ENCODE peak calls at places on chromosomes 3 and 15, in eight cellular contexts. F is heart right ventricle; C is spleen; Y is GM23248; M is CD4-positive, alpha-beta memory T cell; P is H9; J is brain microvascular endothelial cell; A is esophagus squamous epithelium. L is an unnamed sample. For H3K27me3, the result is how much of the 10 kb centered on the place peaks cover.

GRCh38 chr3:64691051-64691450 is 3.3 kb upstream of the ADAMTS9 start:
- DNase-seq in Y (peak), M (no peak), F (no peak), P (no peak), J (no peak), A (no peak), C (no peak), L (no peak)

GRCh38 chr3:99662838-99663570 is 24.6 kb downstream of the COL8A1 start:
- DNase-seq in Y (no peak), A (no peak), C (no peak), J (no peak), P (peak), M (no peak), F (no peak), L (no peak)

GRCh38 chr15:88152672-88153071 is 103.9 kb downstream of the NTRK3 start:
- DNase-seq in A (no peak), M (no peak), F (no peak), Y (no peak), P (no peak), C (no peak), J (no peak), L (no peak)

GRCh38 chr15:66841953-66842681 is 140.1 kb downstream of the SMAD6 start:
- DNase-seq in Y (peak), A (peak), M (no peak), J (peak), F (peak), P (no peak), C (peak), L (peak)

GRCh38 chr3:190519886-190520285 is 6.0 kb downstream of the IL1RAP start:
- DNase-seq in Y (peak), A (no peak), P (no peak), J (no peak), M (no peak), F (no peak), C (no peak), L (no peak)

GRCh38 chr3:41650406-41650805 is 311.5 kb downstream of the ULK4 start:
- DNase-seq in C (no peak), J (no peak), P (no peak), M (no peak), F (peak), A (no peak), Y (no peak), L (no peak)

GRCh38 chr3:354433-354832 is 157.9 kb downstream of the CHL1 start:
- DNase-seq in A (no peak), J (peak), M (peak), Y (peak), P (peak), C (no peak), F (no peak), L (no peak)

GRCh38 chr3:189629803-189630455 is 1.3 kb upstream of the TP63 start:
- DNase-seq in M (no peak), P (no peak), J (no peak), F (peak), A (no peak), C (no peak), Y (peak), L (peak)

GRCh38 chr3:136740351-136740957 is 11.7 kb downstream of the STAG1 start:
- DNase-seq in F (no peak), C (no peak), Y (no peak), A (no peak), J (no peak), P (no peak), M (no peak), L (no peak)

GRCh38 chr3:158058775-158059174 is 47.4 kb downstream of the SHOX2 start:
- DNase-seq in A (no peak), M (no peak), Y (no peak), J (no peak), F (no peak), C (no peak), P (no peak), L (no peak)

GRCh38 chr3:38039899-38040261 is 872 bp downstream of the DLEC1 start:
- DNase-seq in Y (peak), F (peak), A (peak), P (peak), C (peak), J (peak), M (peak), L (peak)

GRCh38 chr15:52183562-52184173 is 7.5 kb downstream of the GNB5 start:
- DNase-seq in F (no peak), A (no peak), M (no peak), Y (peak), P (no peak), J (peak), C (no peak), L (no peak)

GRCh38 chr15:48653216-48653615 is 7.7 kb upstream of the FBN1 start:
- DNase-seq in A (no peak), P (no peak), J (no peak), C (no peak), F (no peak), Y (no peak), M (no peak), L (no peak)

GRCh38 chr15:74995182-74995778 is at the start of gene SCAMP5:
- DNase-seq in C (peak), A (peak), Y (peak), J (peak), F (peak), P (peak), M (peak), L (peak)

GRCh38 chr15:74994236-74994635 is 1.1 kb upstream of the SCAMP5 start:
- DNase-seq in A (no peak), J (no peak), Y (no peak), P (no peak), F (no peak), M (no peak), C (peak), L (no peak)

GRCh38 chr15:74995779-74996765 is 709 bp downstream of the SCAMP5 start:
- DNase-seq in J (no peak), Y (peak), P (peak), A (no peak), C (peak), F (no peak), M (no peak), L (no peak)

GRCh38 chr15:74994685-74995084 is 678 bp upstream of the SCAMP5 start:
- DNase-seq in M (no peak), F (no peak), C (no peak), P (no peak), A (no peak), J (no peak), Y (no peak), L (no peak)

GRCh38 chr15:74997161-74997942 is 2.0 kb downstream of the SCAMP5 start:
- DNase-seq in C (peak), J (no peak), Y (no peak), M (no peak), F (no peak), A (no peak), P (no peak), L (no peak)
- H3K27me3 ChIP-seq in C (half or more), J (under half), Y (under half), M (under half), F (under half), A (under half), P (under half), L (under half)

DNA sequence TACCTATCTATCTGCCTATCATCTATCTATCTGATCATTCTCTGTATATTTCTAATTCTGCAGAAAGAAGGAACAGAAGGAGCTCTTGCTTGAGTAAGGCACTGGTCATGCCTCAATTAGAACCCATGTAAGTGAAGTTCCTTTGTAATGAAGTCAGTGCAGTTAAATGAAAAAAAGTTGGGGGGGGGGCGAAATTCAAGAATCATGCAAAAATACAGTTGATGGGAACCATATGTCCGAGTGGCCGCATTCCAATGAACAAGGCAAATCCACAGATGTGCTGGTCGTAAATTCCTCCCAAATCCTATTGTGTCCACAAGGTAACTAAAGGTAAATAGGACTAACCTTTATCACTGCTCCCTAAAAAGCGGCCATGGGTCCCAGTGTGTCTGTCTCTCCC is 56.5 kb upstream of the EPHB3 start:
- DNase-seq in P (no peak), Y (peak), J (no peak), C (no peak), M (no peak), F (no peak), A (no peak), L (no peak)
- H3K27me3 ChIP-seq in P (under half), Y (under half), J (under half), C (under half), M (under half), F (under half), A (half or more), L (under half)

GRCh38 chr3:186922790-186923189 is 7.5 kb upstream of the ST6GAL1 start:
- DNase-seq in J (no peak), F (no peak), M (no peak), Y (no peak), P (no peak), C (no peak), A (no peak), L (no peak)

GRCh38 chr3:186921578-186921977 is 8.7 kb upstream of the ST6GAL1 start:
- DNase-seq in P (no peak), F (no peak), Y (no peak), C (no peak), M (no peak), A (no peak), J (no peak), L (no peak)

GRCh38 chr3:186920301-186920700 is 10.0 kb upstream of the ST6GAL1 start:
- DNase-seq in Y (no peak), F (no peak), M (no peak), C (no peak), J (no peak), A (no peak), P (no peak), L (no peak)

GRCh38 chr3:186923241-186923640 is 7.1 kb upstream of the ST6GAL1 start:
- DNase-seq in Y (no peak), J (no peak), P (no peak), F (no peak), A (no peak), C (no peak), M (no peak), L (no peak)

GRCh38 chr3:186922224-186922623 is 8.1 kb upstream of the ST6GAL1 start:
- DNase-seq in P (no peak), Y (no peak), A (no peak), C (no peak), F (no peak), M (no peak), J (no peak), L (no peak)
- H3K27me3 ChIP-seq in P (under half), Y (under half), A (half or more), C (under half), F (under half), M (under half), J (under half), L (under half)

GRCh38 chr3:133940536-133940935 is 44.9 kb upstream of the RAB6B start:
- DNase-seq in J (no peak), A (no peak), M (no peak), P (peak), C (peak), F (no peak), Y (no peak), L (no peak)

GRCh38 chr3:133937061-133937686 is 41.5 kb upstream of the RAB6B start:
- DNase-seq in M (no peak), F (no peak), Y (no peak), P (peak), A (no peak), C (peak), J (no peak), L (no peak)

GRCh38 chr3:133937756-133938601 is 42.3 kb upstream of the RAB6B start:
- DNase-seq in F (no peak), P (peak), Y (peak), A (no peak), J (no peak), C (peak), M (no peak), L (no peak)

GRCh38 chr3:133939496-133939835 is 43.8 kb upstream of the RAB6B start:
- DNase-seq in C (peak), F (no peak), A (no peak), P (peak), Y (no peak), M (no peak), J (no peak), L (no peak)

GRCh38 chr3:133938770-133939495 is 43.3 kb upstream of the RAB6B start:
- DNase-seq in C (peak), P (peak), F (no peak), A (no peak), J (no peak), M (no peak), Y (peak), L (no peak)
- H3K27me3 ChIP-seq in C (under half), P (under half), F (under half), A (under half), J (under half), M (under half), Y (under half), L (under half)

GRCh38 chr3:127822836-127823589 is 698 bp upstream of the MGLL start:
- DNase-seq in M (no peak), P (no peak), J (no peak), A (no peak), F (peak), Y (peak), C (peak), L (peak)

GRCh38 chr3:127820871-127821853 is 1.2 kb downstream of the MGLL start:
- DNase-seq in A (no peak), J (no peak), Y (peak), F (no peak), P (no peak), C (peak), M (no peak), L (no peak)

GRCh38 chr3:127820221-127820870 is 2.0 kb downstream of the MGLL start:
- DNase-seq in J (no peak), Y (peak), A (no peak), P (no peak), C (no peak), M (no peak), F (no peak), L (peak)

GRCh38 chr3:127823590-127823857 is 1.2 kb upstream of the MGLL start:
- DNase-seq in J (no peak), F (no peak), C (no peak), P (no peak), Y (no peak), A (no peak), M (no peak), L (no peak)

DNA sequence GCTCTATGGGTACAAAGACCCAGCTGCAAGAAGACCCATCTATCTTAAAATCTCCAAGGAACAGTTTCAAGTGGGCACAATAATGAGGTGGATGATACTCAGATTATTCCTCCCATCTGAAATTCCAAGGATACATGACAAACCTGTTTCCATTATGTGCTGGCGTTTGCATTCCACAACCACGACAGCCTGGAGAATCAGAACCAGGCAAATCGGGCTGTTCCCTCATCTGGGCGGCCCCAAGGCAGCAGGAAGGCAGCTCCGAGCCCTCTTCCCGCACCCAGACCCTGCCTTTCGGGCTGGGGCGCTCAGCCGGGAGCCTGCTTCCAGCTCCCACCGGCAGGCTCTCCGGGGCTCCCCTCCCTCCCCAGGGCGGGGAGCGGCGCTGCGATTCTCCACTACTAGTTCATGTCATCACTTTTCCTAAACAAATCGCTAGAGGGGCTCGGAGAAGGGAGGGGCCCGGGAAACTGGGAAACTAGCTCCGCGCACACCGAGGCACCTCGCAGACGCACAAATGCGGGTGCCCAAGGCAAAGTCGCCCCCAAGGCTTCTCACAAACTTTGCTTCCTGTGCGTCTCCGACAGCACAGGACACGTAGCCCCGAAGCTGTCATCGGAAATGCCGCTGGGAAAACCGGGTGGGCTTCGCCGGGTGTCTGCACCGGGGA is at the start of gene MGLL:
- DNase-seq in P (no peak), M (no peak), J (peak), F (peak), C (peak), A (no peak), Y (peak), L (no peak)
- H3K27me3 ChIP-seq in P (under half), M (under half), J (under half), F (under half), C (under half), A (under half), Y (under half), L (under half)

DNA sequence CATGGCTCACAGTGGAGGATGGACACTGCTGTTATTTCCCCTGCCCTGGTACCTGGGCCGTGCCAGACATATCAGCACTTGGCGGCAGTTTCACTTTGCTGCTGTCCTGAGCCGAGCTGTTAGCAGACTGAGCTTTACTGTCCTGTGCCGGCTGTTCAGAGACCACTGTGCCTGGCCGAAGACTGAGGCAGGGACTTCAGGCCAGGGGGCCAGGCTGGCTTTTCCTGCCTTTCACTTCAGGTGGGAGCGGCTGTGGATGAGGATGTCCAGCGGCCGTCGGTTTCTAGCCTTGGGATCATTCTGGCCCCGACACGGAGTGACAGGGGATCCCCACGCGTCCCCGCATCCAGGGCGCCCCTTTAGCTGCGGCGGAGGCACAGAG is 1.0 kb downstream of the ATP10A start:
- DNase-seq in C (no peak), J (no peak), F (no peak), A (no peak), Y (peak), P (peak), M (no peak), L (no peak)
- H3K27me3 ChIP-seq in C (half or more), J (under half), F (half or more), A (under half), Y (under half), P (under half), M (under half), L (under half)

GRCh38 chr15:84909782-84910181 is 25.3 kb downstream of the SLC28A1 start:
- DNase-seq in F (no peak), C (no peak), M (no peak), P (no peak), A (no peak), Y (no peak), J (no peak), L (no peak)

GRCh38 chr15:84905016-84905916 is 20.8 kb downstream of the SLC28A1 start:
- DNase-seq in P (no peak), J (no peak), F (no peak), C (no peak), M (no peak), A (no peak), Y (no peak), L (no peak)

GRCh38 chr15:84908564-84908963 is 24.1 kb downstream of the SLC28A1 start:
- DNase-seq in M (no peak), C (no peak), J (no peak), A (no peak), Y (no peak), P (no peak), F (no peak), L (no peak)

GRCh38 chr15:84909029-84909428 is 24.6 kb downstream of the SLC28A1 start:
- DNase-seq in F (no peak), M (no peak), P (no peak), C (no peak), Y (no peak), A (no peak), J (no peak), L (no peak)

DNA sequence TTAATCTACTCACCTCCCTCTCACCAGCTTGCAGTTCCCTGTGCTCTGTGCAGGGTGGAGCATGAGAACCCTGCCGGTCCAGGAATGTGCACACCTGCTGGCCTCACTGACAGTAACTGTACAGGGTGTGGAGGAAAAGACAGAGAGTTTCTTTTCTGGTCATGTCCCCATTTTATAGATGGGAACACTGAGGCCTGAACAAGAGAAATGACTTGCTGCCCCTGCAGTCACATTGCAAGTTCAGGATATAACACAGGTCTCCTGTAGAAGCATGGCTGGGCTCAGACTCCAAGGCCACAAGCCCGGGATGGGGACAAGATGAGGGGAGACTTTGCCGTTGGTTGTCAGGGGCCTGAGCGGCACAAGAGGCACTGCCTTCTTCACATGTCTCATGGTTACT is 23.3 kb downstream of the SLC28A1 start:
- DNase-seq in C (no peak), A (no peak), P (no peak), F (no peak), M (no peak), Y (no peak), J (no peak), L (no peak)
- H3K27me3 ChIP-seq in C (under half), A (under half), P (under half), F (under half), M (under half), Y (under half), J (under half), L (under half)

DNA sequence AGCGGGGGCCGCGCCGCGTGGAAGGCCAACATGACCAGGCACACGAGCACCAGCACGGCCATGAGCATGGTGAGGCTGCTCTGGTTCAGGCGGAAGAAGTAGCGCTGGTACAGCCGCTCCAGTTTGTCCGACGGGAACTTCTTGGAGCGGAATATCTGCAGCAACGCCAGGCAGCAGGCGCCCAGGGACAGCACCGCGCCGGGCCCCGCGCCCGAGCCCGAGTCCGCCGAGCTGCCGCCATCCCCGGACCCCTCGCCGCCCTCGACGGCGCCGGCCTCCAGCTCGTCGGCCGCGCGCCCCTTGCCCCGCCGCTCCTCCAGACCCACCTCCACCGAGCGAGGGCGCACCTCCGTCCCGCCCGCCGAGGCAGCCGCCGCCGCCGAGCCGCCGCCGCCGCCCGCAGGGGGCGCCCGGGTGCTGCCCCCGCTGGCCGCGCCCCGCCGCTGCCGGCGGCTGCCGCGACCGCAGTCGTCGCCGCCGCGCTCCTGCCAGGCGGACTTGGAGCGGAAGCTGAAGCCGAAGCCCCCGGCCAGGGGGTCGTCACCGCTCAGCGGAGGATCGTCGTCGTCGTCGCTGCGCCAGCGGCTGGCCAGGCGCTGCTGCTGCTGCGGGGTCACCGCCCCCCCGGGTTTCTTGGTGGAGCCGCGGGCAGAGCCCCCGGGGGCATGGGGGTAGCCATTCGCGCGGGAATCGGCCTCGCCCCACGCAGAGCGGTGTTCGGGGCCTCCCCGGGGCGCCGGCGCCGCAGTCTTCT is 964 bp downstream of the ADCY5 start:
- DNase-seq in A (no peak), Y (peak), M (peak), F (peak), J (no peak), C (no peak), P (peak), L (no peak)
- H3K27me3 ChIP-seq in A (half or more), Y (half or more), M (under half), F (under half), J (half or more), C (half or more), P (under half), L (under half)

L was measured in tibial nerve.